ENCODE peak calls at places on chromosomes 3 and 15, in ten cellular contexts. A, F, V, L, J, U, D, P, T and Q are unnamed samples.

GRCh38 chr3:102530443-102531195 is 95.8 kb downstream of the ZPLD1 start:
- DNase-seq in L (peak; percentile 32), A (no peak), T (peak; percentile 50), V (peak; percentile 36), D (no peak), F (peak; percentile 6), J (no peak), P (no peak), U (no peak), Q (peak; percentile 20)

GRCh38 chr15:90261811-90262210 is 3.7 kb upstream of the NGRN start:
- DNase-seq in F (peak; percentile 22), V (peak; percentile 42), D (no peak), T (peak; percentile 92), J (no peak), L (no peak), A (no peak), U (no peak), P (no peak), Q (no peak)

GRCh38 chr3:37863949-37864822 is 2.5 kb downstream of the CTDSPL start:
- DNase-seq in V (peak; percentile 19), U (no peak), A (no peak), L (no peak), P (no peak), T (peak; percentile 45), J (no peak), D (no peak), F (no peak), Q (no peak)

GRCh38 chr3:46429671-46430070 is 22.6 kb downstream of the CCRL2 start:
- DNase-seq in L (no peak), D (no peak), J (no peak), U (no peak), V (no peak), T (peak; percentile 67), P (no peak), F (no peak), A (no peak), Q (no peak)

GRCh38 chr3:151328298-151329036 is 882 bp downstream of the P2RY13 start:
- DNase-seq in L (peak; percentile 38), T (no peak), P (no peak), A (no peak), D (no peak), F (peak; percentile 59), U (peak; percentile 8), J (no peak), V (no peak), Q (no peak)

GRCh38 chr3:133884547-133885240 is 11.0 kb downstream of the RAB6B start:
- DNase-seq in V (no peak), L (no peak), P (no peak), A (no peak), T (no peak), J (no peak), D (no peak), U (no peak), F (no peak), Q (no peak)

GRCh38 chr3:18444597-18445420 is 19.7 kb upstream of the SATB1 start:
- DNase-seq in J (peak; percentile 66), U (peak; percentile 74), F (peak; percentile 52), D (peak; percentile 52), V (peak; percentile 62), T (peak; percentile 37), A (peak; percentile 50), P (peak; percentile 77), L (peak; percentile 65), Q (peak; percentile 23)

GRCh38 chr3:148943531-148944200 is 47.7 kb upstream of the GYG1 start:
- DNase-seq in D (peak; percentile 16), U (peak; percentile 88), F (peak; percentile 92), A (no peak), L (peak; percentile 87), T (peak; percentile 70), P (no peak), V (peak; percentile 88), J (no peak), Q (peak; percentile 98)

GRCh38 chr3:71725279-71725991 is at the start of gene EIF4E3:
- DNase-seq in P (peak; percentile 52), L (no peak), A (no peak), J (no peak), F (peak; percentile 15), U (no peak), D (no peak), T (no peak), V (peak; percentile 20), Q (peak; percentile 50)

GRCh38 chr3:117170112-117170511 is 460.5 kb downstream of the TUSC7 start:
- DNase-seq in J (no peak), V (no peak), L (no peak), U (no peak), A (no peak), T (no peak), F (no peak), D (no peak), P (no peak), Q (no peak)

GRCh38 chr3:139629033-139629432 is 48.7 kb downstream of the NMNAT3 start:
- DNase-seq in T (peak; percentile 14), U (peak; percentile 61), D (no peak), A (no peak), L (peak; percentile 61), P (no peak), J (no peak), V (no peak), F (peak; percentile 2), Q (peak; percentile 32)

GRCh38 chr3:112635674-112636073 is 5.3 kb downstream of the CCDC80 start:
- DNase-seq in U (no peak), P (no peak), D (peak; percentile 48), V (peak; percentile 94), F (peak; percentile 87), T (peak; percentile 79), J (no peak), L (no peak), A (no peak), Q (no peak)

GRCh38 chr15:69117431-69117841 is 43.0 kb upstream of the GLCE start:
- DNase-seq in J (no peak), F (no peak), T (no peak), P (no peak), A (no peak), V (no peak), L (no peak), D (no peak), U (no peak), Q (no peak)

GRCh38 chr15:74275957-74276356 is 39.8 kb downstream of the CCDC33 start:
- DNase-seq in T (peak; percentile 28), A (no peak), V (no peak), J (no peak), F (no peak), P (no peak), L (peak; percentile 4), U (peak; percentile 66), D (no peak), Q (no peak)

GRCh38 chr3:72187131-72187530 is 402.2 kb upstream of the PROK2 start:
- DNase-seq in L (peak; percentile 1), D (no peak), U (peak; percentile 30), F (no peak), J (no peak), P (no peak), T (no peak), V (no peak), A (no peak), Q (no peak)

GRCh38 chr3:140062461-140062860 is 127.5 kb downstream of the CLSTN2 start:
- DNase-seq in L (no peak), U (no peak), J (no peak), T (no peak), F (no peak), D (no peak), V (no peak), A (no peak), P (no peak), Q (no peak)